ENCODE peak calls at places on chromosomes 3 and 15, in nine cellular contexts. K is adrenal gland; M is retina; G is NCI-H2227 treated with DMSO at 0.1 percent for 48 hours; Y is hypothalamus; L is activated naive CD8-positive, alpha-beta T cell treated with anti-CD3 and anti-CD28 coated beads, Interleukin-2, amount 50 U/mL, for 24 hours; B is CD4-positive, CD25-positive, alpha-beta regulatory T cell; S is natural killer cell; P is activated T-cell treated with anti-CD3 and anti-CD28 coated beads, Interleukin-2, amount 50 U/mL, for 72 hours. J is an unnamed sample.

GRCh38 chr3:114615535-114616064 is 321.8 kb downstream of the TIGIT start:
- DNase-seq in S (no peak), Y (no peak), B (no peak), M (no peak), K (no peak), P (no peak), L (no peak), G (peak), J (no peak)

GRCh38 chr3:193772389-193772788 is 179.4 kb downstream of the OPA1 start:
- DNase-seq in K (no peak), M (peak), B (no peak), L (no peak), G (no peak), S (no peak), Y (peak), P (no peak), J (no peak)

GRCh38 chr3:134666052-134666451 is 15.2 kb upstream of the KY start:
- DNase-seq in Y (no peak), G (no peak), P (no peak), M (no peak), K (no peak), L (no peak), S (no peak), B (no peak), J (no peak)

GRCh38 chr15:29143909-29144308 is 125.7 kb downstream of the NSMCE3 start:
- DNase-seq in P (peak), G (no peak), S (no peak), L (no peak), B (no peak), K (no peak), M (no peak), Y (no peak), J (no peak)

GRCh38 chr3:105401254-105401653 is 34.5 kb downstream of the ALCAM start:
- DNase-seq in M (no peak), K (no peak), B (no peak), Y (no peak), L (no peak), P (no peak), S (no peak), G (no peak), J (no peak)

GRCh38 chr3:171459942-171460225 is 321 bp downstream of the TNIK start:
- DNase-seq in L (no peak), M (no peak), P (no peak), K (no peak), G (no peak), Y (no peak), S (no peak), B (no peak), J (no peak)

GRCh38 chr3:126347543-126348161 is 9.6 kb downstream of the KLF15 start:
- DNase-seq in G (no peak), M (no peak), S (peak), K (peak), B (no peak), L (no peak), P (no peak), Y (no peak), J (peak)

GRCh38 chr15:90004252-90004651 is 3.1 kb downstream of the ZNF710 start:
- DNase-seq in K (no peak), Y (peak), B (no peak), P (no peak), L (no peak), M (no peak), S (no peak), G (no peak), J (no peak)

GRCh38 chr15:68344600-68344999 is 67.1 kb downstream of the FEM1B start:
- DNase-seq in G (no peak), M (no peak), Y (no peak), L (no peak), B (no peak), K (no peak), P (no peak), S (no peak), J (no peak)

GRCh38 chr15:101019351-101019750 is 100.2 kb downstream of the LRRK1 start:
- DNase-seq in P (no peak), S (no peak), Y (no peak), K (no peak), L (no peak), M (no peak), G (no peak), B (no peak), J (no peak)

GRCh38 chr3:127383656-127384179 is 95.9 kb upstream of the PRR20G start:
- DNase-seq in S (no peak), K (no peak), M (no peak), G (no peak), P (no peak), Y (no peak), L (no peak), B (no peak), J (no peak)

GRCh38 chr15:58057559-58057958 is 8.0 kb downstream of the ALDH1A2 start:
- DNase-seq in Y (no peak), L (no peak), B (no peak), G (no peak), M (no peak), K (no peak), S (no peak), P (no peak), J (no peak)

GRCh38 chr3:99859855-99860254 is 42.2 kb downstream of the CMSS1 start:
- DNase-seq in Y (no peak), K (no peak), P (no peak), B (no peak), G (no peak), L (no peak), M (no peak), S (no peak), J (no peak)

GRCh38 chr3:69558912-69559311 is 173.0 kb upstream of the FRMD4B start:
- DNase-seq in B (no peak), Y (no peak), L (no peak), M (no peak), K (peak), S (no peak), G (no peak), P (no peak), J (no peak)

GRCh38 chr3:159941043-159941994 is 47.3 kb upstream of the IL12A start:
- DNase-seq in G (no peak), K (no peak), Y (no peak), S (no peak), P (no peak), B (peak), M (no peak), L (no peak), J (no peak)

GRCh38 chr3:64342940-64343691 is 117.8 kb upstream of the PRICKLE2 start:
- DNase-seq in Y (no peak), K (no peak), G (no peak), M (no peak), P (no peak), L (no peak), S (no peak), B (no peak), J (no peak)

GRCh38 chr3:43863966-43864933 is 173.5 kb downstream of the ABHD5 start:
- DNase-seq in Y (no peak), L (no peak), K (no peak), M (no peak), S (no peak), B (no peak), P (no peak), G (no peak), J (no peak)

GRCh38 chr3:38985581-38985980 is 66.2 kb downstream of the SCN11A start:
- DNase-seq in P (no peak), Y (no peak), L (no peak), G (no peak), S (no peak), K (no peak), B (no peak), M (no peak), J (no peak)

GRCh38 chr3:192706272-192706671 is 21.1 kb downstream of the FGF12 start:
- DNase-seq in S (no peak), M (no peak), K (no peak), Y (no peak), G (no peak), P (no peak), L (no peak), B (no peak), J (no peak)

GRCh38 chr3:171132873-171133272 is 106.4 kb upstream of the SLC2A2 start:
- DNase-seq in B (no peak), S (no peak), G (no peak), Y (no peak), K (no peak), M (no peak), P (no peak), L (no peak), J (no peak)

GRCh38 chr3:59791774-59792308 is 742.0 kb upstream of the CFAP20DC start:
- DNase-seq in K (no peak), G (no peak), M (no peak), L (no peak), S (no peak), P (peak), Y (no peak), B (no peak), J (no peak)

GRCh38 chr3:64023187-64023860 is at the start of gene PSMD6:
- DNase-seq in S (peak), L (peak), P (peak), Y (peak), B (peak), K (peak), G (peak), M (peak), J (peak)

GRCh38 chr15:68335251-68335650 is 57.7 kb downstream of the FEM1B start:
- DNase-seq in B (no peak), S (no peak), Y (peak), L (no peak), K (peak), P (no peak), G (no peak), M (no peak), J (peak)

GRCh38 chr3:81214626-81215025 is 546.8 kb downstream of the GBE1 start:
- DNase-seq in M (no peak), P (no peak), L (no peak), S (no peak), B (no peak), Y (no peak), G (no peak), K (no peak), J (no peak)

GRCh38 chr3:55585856-55586255 is 98.8 kb upstream of the WNT5A start:
- DNase-seq in M (no peak), G (no peak), L (no peak), B (no peak), P (no peak), S (no peak), Y (no peak), K (no peak), J (no peak)

GRCh38 chr15:40150163-40150925 is 10.5 kb upstream of the BUB1B start:
- DNase-seq in B (no peak), P (no peak), L (no peak), S (no peak), K (no peak), G (no peak), Y (no peak), M (no peak), J (peak)

GRCh38 chr3:130783629-130784028 is 37.0 kb upstream of the PIK3R4 start:
- DNase-seq in Y (no peak), M (no peak), B (no peak), L (no peak), G (no peak), S (no peak), K (no peak), P (no peak), J (no peak)

GRCh38 chr15:31197497-31198414 is 96.2 kb upstream of the TRPM1 start:
- DNase-seq in Y (no peak), M (no peak), P (peak), K (no peak), S (peak), G (no peak), L (peak), B (peak), J (no peak)

GRCh38 chr3:44232407-44232806 is 9.3 kb upstream of the TOPAZ1 start:
- DNase-seq in G (no peak), P (no peak), K (no peak), B (peak), L (no peak), M (no peak), S (no peak), Y (no peak), J (no peak)

GRCh38 chr3:148790841-148791240 is 36.8 kb upstream of the CPB1 start:
- DNase-seq in G (no peak), S (no peak), Y (peak), K (no peak), P (no peak), L (no peak), B (no peak), M (peak), J (peak)

GRCh38 chr3:12235691-12236090 is 53.2 kb upstream of the PPARG start:
- DNase-seq in Y (no peak), M (no peak), B (no peak), G (no peak), K (no peak), L (no peak), P (no peak), S (no peak), J (no peak)

GRCh38 chr15:87527416-87527815 is 729.1 kb downstream of the NTRK3 start:
- DNase-seq in L (no peak), M (no peak), B (no peak), S (no peak), P (no peak), G (no peak), Y (no peak), K (no peak), J (no peak)